ENCODE peak calls at places on chromosomes 16 and 17, in five cellular contexts. One of them, this sample, is unnamed.

GRCh38 chr17:19250421-19251141 is 13.4 kb downstream of the EPN2 start:
- DNase-seq in ACHN: no peak
- DNase-seq in stimulated activated naive CD8-positive, alpha-beta T cell treated with anti-CD3 and anti-CD28 coated beads, Interleukin-15, Interleukin-2, amounts not matched to agents 100 U/mL and 50 U/mL, for 24 hours: no peak
- DNase-seq in stimulated activated CD4-positive, alpha-beta T cell treated with anti-CD3 and anti-CD28 coated beads, Interleukin-4, amount 100 ng/mL, for 24 hours: no peak
- DNase-seq in kidney tubule cell: no peak
- DNase-seq in this sample: no peak

GRCh38 chr16:48246066-48246465 is 1.3 kb downstream of the ABCC11 start:
- DNase-seq in stimulated activated CD4-positive, alpha-beta T cell treated with anti-CD3 and anti-CD28 coated beads, Interleukin-4, amount 100 ng/mL, for 24 hours: no peak
- DNase-seq in stimulated activated naive CD8-positive, alpha-beta T cell treated with anti-CD3 and anti-CD28 coated beads, Interleukin-15, Interleukin-2, amounts not matched to agents 100 U/mL and 50 U/mL, for 24 hours: no peak
- DNase-seq in ACHN: no peak
- DNase-seq in kidney tubule cell: no peak
- DNase-seq in this sample: no peak

GRCh38 chr17:80397686-80398085 is 17.3 kb upstream of the ENDOV start:
- DNase-seq in ACHN: no peak
- DNase-seq in stimulated activated naive CD8-positive, alpha-beta T cell treated with anti-CD3 and anti-CD28 coated beads, Interleukin-15, Interleukin-2, amounts not matched to agents 100 U/mL and 50 U/mL, for 24 hours: no peak
- DNase-seq in kidney tubule cell: no peak
- DNase-seq in stimulated activated CD4-positive, alpha-beta T cell treated with anti-CD3 and anti-CD28 coated beads, Interleukin-4, amount 100 ng/mL, for 24 hours: no peak
- DNase-seq in this sample: no peak

GRCh38 chr16:69937465-69937951 is 13.6 kb upstream of the CLEC18A start:
- DNase-seq in stimulated activated naive CD8-positive, alpha-beta T cell treated with anti-CD3 and anti-CD28 coated beads, Interleukin-15, Interleukin-2, amounts not matched to agents 100 U/mL and 50 U/mL, for 24 hours: no peak
- DNase-seq in kidney tubule cell: no peak
- DNase-seq in ACHN: no peak
- DNase-seq in stimulated activated CD4-positive, alpha-beta T cell treated with anti-CD3 and anti-CD28 coated beads, Interleukin-4, amount 100 ng/mL, for 24 hours: no peak
- DNase-seq in this sample: no peak

GRCh38 chr17:41785091-41785875 is 1.2 kb downstream of the JUP start:
- DNase-seq in ACHN: no peak
- DNase-seq in kidney tubule cell: peak; percentile 74
- DNase-seq in stimulated activated CD4-positive, alpha-beta T cell treated with anti-CD3 and anti-CD28 coated beads, Interleukin-4, amount 100 ng/mL, for 24 hours: no peak
- DNase-seq in stimulated activated naive CD8-positive, alpha-beta T cell treated with anti-CD3 and anti-CD28 coated beads, Interleukin-15, Interleukin-2, amounts not matched to agents 100 U/mL and 50 U/mL, for 24 hours: no peak
- DNase-seq in this sample: peak; percentile 75

GRCh38 chr16:69940676-69941075 is 10.5 kb upstream of the CLEC18A start:
- DNase-seq in stimulated activated naive CD8-positive, alpha-beta T cell treated with anti-CD3 and anti-CD28 coated beads, Interleukin-15, Interleukin-2, amounts not matched to agents 100 U/mL and 50 U/mL, for 24 hours: no peak
- DNase-seq in stimulated activated CD4-positive, alpha-beta T cell treated with anti-CD3 and anti-CD28 coated beads, Interleukin-4, amount 100 ng/mL, for 24 hours: peak; percentile 1
- DNase-seq in kidney tubule cell: no peak
- DNase-seq in ACHN: no peak
- DNase-seq in this sample: no peak

GRCh38 chr16:9612267-9612666 is 520.8 kb downstream of the HAPSTR1 start:
- DNase-seq in stimulated activated naive CD8-positive, alpha-beta T cell treated with anti-CD3 and anti-CD28 coated beads, Interleukin-15, Interleukin-2, amounts not matched to agents 100 U/mL and 50 U/mL, for 24 hours: no peak
- DNase-seq in kidney tubule cell: no peak
- DNase-seq in ACHN: no peak
- DNase-seq in stimulated activated CD4-positive, alpha-beta T cell treated with anti-CD3 and anti-CD28 coated beads, Interleukin-4, amount 100 ng/mL, for 24 hours: no peak
- DNase-seq in this sample: no peak

GRCh38 chr17:66542183-66542966 is 240.0 kb downstream of the PRKCA start:
- DNase-seq in kidney tubule cell: peak; percentile 69
- DNase-seq in ACHN: peak; percentile 74
- DNase-seq in stimulated activated CD4-positive, alpha-beta T cell treated with anti-CD3 and anti-CD28 coated beads, Interleukin-4, amount 100 ng/mL, for 24 hours: no peak
- DNase-seq in stimulated activated naive CD8-positive, alpha-beta T cell treated with anti-CD3 and anti-CD28 coated beads, Interleukin-15, Interleukin-2, amounts not matched to agents 100 U/mL and 50 U/mL, for 24 hours: no peak
- DNase-seq in this sample: peak; percentile 85

GRCh38 chr16:19926449-19927390 is 42.1 kb upstream of the GPRC5B start:
- DNase-seq in ACHN: peak; percentile 63
- DNase-seq in stimulated activated naive CD8-positive, alpha-beta T cell treated with anti-CD3 and anti-CD28 coated beads, Interleukin-15, Interleukin-2, amounts not matched to agents 100 U/mL and 50 U/mL, for 24 hours: no peak
- DNase-seq in kidney tubule cell: peak; percentile 78
- DNase-seq in stimulated activated CD4-positive, alpha-beta T cell treated with anti-CD3 and anti-CD28 coated beads, Interleukin-4, amount 100 ng/mL, for 24 hours: no peak
- DNase-seq in this sample: peak; percentile 8

GRCh38 chr16:49866533-49867155 is 10.7 kb upstream of the ZNF423 start:
- DNase-seq in ACHN: no peak
- DNase-seq in stimulated activated CD4-positive, alpha-beta T cell treated with anti-CD3 and anti-CD28 coated beads, Interleukin-4, amount 100 ng/mL, for 24 hours: no peak
- DNase-seq in kidney tubule cell: no peak
- DNase-seq in stimulated activated naive CD8-positive, alpha-beta T cell treated with anti-CD3 and anti-CD28 coated beads, Interleukin-15, Interleukin-2, amounts not matched to agents 100 U/mL and 50 U/mL, for 24 hours: no peak
- DNase-seq in this sample: no peak

GRCh38 chr17:58254803-58255202 is 16.4 kb downstream of the LPO start:
- DNase-seq in ACHN: no peak
- DNase-seq in stimulated activated naive CD8-positive, alpha-beta T cell treated with anti-CD3 and anti-CD28 coated beads, Interleukin-15, Interleukin-2, amounts not matched to agents 100 U/mL and 50 U/mL, for 24 hours: no peak
- DNase-seq in kidney tubule cell: peak; percentile 11
- DNase-seq in stimulated activated CD4-positive, alpha-beta T cell treated with anti-CD3 and anti-CD28 coated beads, Interleukin-4, amount 100 ng/mL, for 24 hours: no peak
- DNase-seq in this sample: no peak

GRCh38 chr17:31574458-31574857 is 183.0 kb downstream of the RAB11FIP4 start:
- DNase-seq in stimulated activated naive CD8-positive, alpha-beta T cell treated with anti-CD3 and anti-CD28 coated beads, Interleukin-15, Interleukin-2, amounts not matched to agents 100 U/mL and 50 U/mL, for 24 hours: no peak
- DNase-seq in ACHN: no peak
- DNase-seq in kidney tubule cell: no peak
- DNase-seq in stimulated activated CD4-positive, alpha-beta T cell treated with anti-CD3 and anti-CD28 coated beads, Interleukin-4, amount 100 ng/mL, for 24 hours: no peak
- DNase-seq in this sample: no peak

GRCh38 chr16:75627856-75628255 is 4.8 kb upstream of the ADAT1 start:
- DNase-seq in stimulated activated CD4-positive, alpha-beta T cell treated with anti-CD3 and anti-CD28 coated beads, Interleukin-4, amount 100 ng/mL, for 24 hours: no peak
- DNase-seq in ACHN: no peak
- DNase-seq in stimulated activated naive CD8-positive, alpha-beta T cell treated with anti-CD3 and anti-CD28 coated beads, Interleukin-15, Interleukin-2, amounts not matched to agents 100 U/mL and 50 U/mL, for 24 hours: no peak
- DNase-seq in kidney tubule cell: no peak
- DNase-seq in this sample: no peak

GRCh38 chr16:26697826-26698225 is 368.9 kb upstream of the C16orf82 start:
- DNase-seq in stimulated activated naive CD8-positive, alpha-beta T cell treated with anti-CD3 and anti-CD28 coated beads, Interleukin-15, Interleukin-2, amounts not matched to agents 100 U/mL and 50 U/mL, for 24 hours: no peak
- DNase-seq in ACHN: no peak
- DNase-seq in stimulated activated CD4-positive, alpha-beta T cell treated with anti-CD3 and anti-CD28 coated beads, Interleukin-4, amount 100 ng/mL, for 24 hours: no peak
- DNase-seq in kidney tubule cell: no peak
- DNase-seq in this sample: no peak

GRCh38 chr17:29045734-29046133 is 2.8 kb downstream of the PIPOX start:
- DNase-seq in kidney tubule cell: no peak
- DNase-seq in ACHN: no peak
- DNase-seq in stimulated activated naive CD8-positive, alpha-beta T cell treated with anti-CD3 and anti-CD28 coated beads, Interleukin-15, Interleukin-2, amounts not matched to agents 100 U/mL and 50 U/mL, for 24 hours: no peak
- DNase-seq in stimulated activated CD4-positive, alpha-beta T cell treated with anti-CD3 and anti-CD28 coated beads, Interleukin-4, amount 100 ng/mL, for 24 hours: no peak
- DNase-seq in this sample: no peak

GRCh38 chr17:50174444-50174843 is 8.6 kb downstream of the SGCA start:
- DNase-seq in kidney tubule cell: no peak
- DNase-seq in stimulated activated CD4-positive, alpha-beta T cell treated with anti-CD3 and anti-CD28 coated beads, Interleukin-4, amount 100 ng/mL, for 24 hours: no peak
- DNase-seq in ACHN: no peak
- DNase-seq in stimulated activated naive CD8-positive, alpha-beta T cell treated with anti-CD3 and anti-CD28 coated beads, Interleukin-15, Interleukin-2, amounts not matched to agents 100 U/mL and 50 U/mL, for 24 hours: no peak
- DNase-seq in this sample: no peak

GRCh38 chr17:56910509-56911235 is 3.2 kb downstream of the TRIM25 start:
- DNase-seq in stimulated activated CD4-positive, alpha-beta T cell treated with anti-CD3 and anti-CD28 coated beads, Interleukin-4, amount 100 ng/mL, for 24 hours: no peak
- DNase-seq in kidney tubule cell: no peak
- DNase-seq in stimulated activated naive CD8-positive, alpha-beta T cell treated with anti-CD3 and anti-CD28 coated beads, Interleukin-15, Interleukin-2, amounts not matched to agents 100 U/mL and 50 U/mL, for 24 hours: no peak
- DNase-seq in ACHN: no peak
- DNase-seq in this sample: no peak

GRCh38 chr16:31253642-31254045 is 6.1 kb upstream of the ITGAM start:
- DNase-seq in ACHN: no peak
- DNase-seq in kidney tubule cell: no peak
- DNase-seq in stimulated activated naive CD8-positive, alpha-beta T cell treated with anti-CD3 and anti-CD28 coated beads, Interleukin-15, Interleukin-2, amounts not matched to agents 100 U/mL and 50 U/mL, for 24 hours: peak; percentile 38
- DNase-seq in stimulated activated CD4-positive, alpha-beta T cell treated with anti-CD3 and anti-CD28 coated beads, Interleukin-4, amount 100 ng/mL, for 24 hours: peak; percentile 24
- DNase-seq in this sample: no peak

GRCh38 chr16:15760129-15760528 is 96.7 kb downstream of the MYH11 start:
- DNase-seq in kidney tubule cell: no peak
- DNase-seq in stimulated activated naive CD8-positive, alpha-beta T cell treated with anti-CD3 and anti-CD28 coated beads, Interleukin-15, Interleukin-2, amounts not matched to agents 100 U/mL and 50 U/mL, for 24 hours: no peak
- DNase-seq in ACHN: no peak
- DNase-seq in stimulated activated CD4-positive, alpha-beta T cell treated with anti-CD3 and anti-CD28 coated beads, Interleukin-4, amount 100 ng/mL, for 24 hours: no peak
- DNase-seq in this sample: no peak

GRCh38 chr17:28478940-28479615 is 5.6 kb downstream of the SLC13A2 start:
- DNase-seq in stimulated activated CD4-positive, alpha-beta T cell treated with anti-CD3 and anti-CD28 coated beads, Interleukin-4, amount 100 ng/mL, for 24 hours: no peak
- DNase-seq in ACHN: peak; percentile 33
- DNase-seq in kidney tubule cell: peak; percentile 44
- DNase-seq in stimulated activated naive CD8-positive, alpha-beta T cell treated with anti-CD3 and anti-CD28 coated beads, Interleukin-15, Interleukin-2, amounts not matched to agents 100 U/mL and 50 U/mL, for 24 hours: no peak
- DNase-seq in this sample: peak; percentile 46

GRCh38 chr16:10949424-10949970 is 5.1 kb downstream of the CLEC16A start:
- DNase-seq in kidney tubule cell: peak; percentile 65
- DNase-seq in stimulated activated naive CD8-positive, alpha-beta T cell treated with anti-CD3 and anti-CD28 coated beads, Interleukin-15, Interleukin-2, amounts not matched to agents 100 U/mL and 50 U/mL, for 24 hours: peak; percentile 52
- DNase-seq in stimulated activated CD4-positive, alpha-beta T cell treated with anti-CD3 and anti-CD28 coated beads, Interleukin-4, amount 100 ng/mL, for 24 hours: peak; percentile 35
- DNase-seq in ACHN: peak; percentile 85
- DNase-seq in this sample: no peak

GRCh38 chr17:81907219-81908145 is 3.7 kb downstream of the PCYT2 start:
- DNase-seq in kidney tubule cell: no peak
- DNase-seq in stimulated activated naive CD8-positive, alpha-beta T cell treated with anti-CD3 and anti-CD28 coated beads, Interleukin-15, Interleukin-2, amounts not matched to agents 100 U/mL and 50 U/mL, for 24 hours: no peak
- DNase-seq in stimulated activated CD4-positive, alpha-beta T cell treated with anti-CD3 and anti-CD28 coated beads, Interleukin-4, amount 100 ng/mL, for 24 hours: no peak
- DNase-seq in ACHN: no peak
- DNase-seq in this sample: no peak

This sample was measured in mammary epithelial cell.